ENCODE peak calls at places on chromosomes 11 and 22, in eight cellular contexts. L, K, A, B, R, P, D and X are unnamed samples.

GRCh38 chr11:67436459-67437081 is 912 bp downstream of the PTPRCAP start:
- DNase-seq in L (peak; percentile 73), K (no peak), A (no peak), B (peak; percentile 65), R (peak; percentile 76), P (peak; percentile 59), D (no peak), X (no peak)

GRCh38 chr11:3155691-3156258 is 9.3 kb downstream of the OSBPL5 start:
- DNase-seq in L (no peak), K (no peak), A (peak; percentile 12), B (no peak), R (no peak), P (no peak), D (no peak), X (no peak)

GRCh38 chr11:117045196-117045595 is 53.0 kb downstream of the SIK3 start:
- DNase-seq in L (no peak), K (no peak), A (peak; percentile 17), B (no peak), R (peak; percentile 63), P (no peak), D (no peak), X (no peak)

GRCh38 chr11:111449158-111449557 is 63.0 kb downstream of the BTG4 start:
- DNase-seq in L (no peak), K (peak; percentile 37), A (no peak), B (no peak), R (no peak), P (no peak), D (no peak), X (no peak)

GRCh38 chr11:33391893-33392251 is 134.7 kb downstream of the HIPK3 start:
- DNase-seq in L (no peak), K (no peak), A (no peak), B (no peak), R (no peak), P (no peak), D (no peak), X (no peak)

GRCh38 chr22:29443452-29443851 is 5.1 kb downstream of the RFPL1 start:
- DNase-seq in L (no peak), K (no peak), A (no peak), B (no peak), R (no peak), P (no peak), D (no peak), X (no peak)

GRCh38 chr22:36671398-36671797 is 32.2 kb downstream of the CACNG2 start:
- DNase-seq in L (no peak), K (no peak), A (no peak), B (no peak), R (no peak), P (no peak), D (no peak), X (no peak)

GRCh38 chr11:91104237-91104636 is 881.4 kb upstream of the CHORDC1 start:
- DNase-seq in L (no peak), K (no peak), A (no peak), B (no peak), R (no peak), P (no peak), D (no peak), X (no peak)

GRCh38 chr11:96338910-96339703 is 3.9 kb downstream of the MAML2 start:
- DNase-seq in L (peak; percentile 66), K (peak; percentile 91), A (no peak), B (peak; percentile 43), R (peak; percentile 56), P (no peak), D (peak; percentile 74), X (no peak)

GRCh38 chr11:11105361-11105760 is 247.5 kb upstream of the ZBED5 start:
- DNase-seq in L (no peak), K (no peak), A (no peak), B (no peak), R (no peak), P (no peak), D (no peak), X (no peak)

GRCh38 chr11:116837231-116838091 is at the start of gene APOA1:
- DNase-seq in L (no peak), K (no peak), A (peak; percentile 33), B (no peak), R (no peak), P (no peak), D (no peak), X (no peak)

GRCh38 chr11:61974766-61975631 is 7.6 kb upstream of the FTH1 start:
- DNase-seq in L (no peak), K (no peak), A (no peak), B (no peak), R (peak; percentile 74), P (no peak), D (no peak), X (peak; percentile 33)

GRCh38 chr11:73249304-73249703 is 22.8 kb upstream of the P2RY6 start:
- DNase-seq in L (peak; percentile 24), K (peak; percentile 86), A (no peak), B (no peak), R (peak; percentile 27), P (no peak), D (no peak), X (no peak)

GRCh38 chr22:22890085-22890484 is 2.5 kb downstream of the IGLL5 start:
- DNase-seq in L (no peak), K (no peak), A (no peak), B (no peak), R (no peak), P (no peak), D (no peak), X (no peak)

GRCh38 chr22:50481440-50482106 is at the start of gene ADM2:
- DNase-seq in L (no peak), K (peak; percentile 56), A (peak; percentile 80), B (peak; percentile 69), R (no peak), P (peak; percentile 60), D (no peak), X (peak; percentile 65)

GRCh38 chr11:2800655-2801531 is 84.7 kb downstream of the CDKN1C start:
- DNase-seq in L (no peak), K (no peak), A (no peak), B (peak; percentile 11), R (peak; percentile 21), P (no peak), D (no peak), X (peak; percentile 12)

GRCh38 chr11:65127473-65128181 is 5.5 kb downstream of the MRPL49 start:
- DNase-seq in L (no peak), K (no peak), A (no peak), B (no peak), R (peak; percentile 19), P (no peak), D (no peak), X (no peak)

GRCh38 chr22:20056161-20056560 is 23.9 kb upstream of the DGCR8 start:
- DNase-seq in L (no peak), K (no peak), A (no peak), B (no peak), R (no peak), P (no peak), D (no peak), X (no peak)

GRCh38 chr22:37896181-37896592 is 9.9 kb upstream of the MICALL1 start:
- DNase-seq in L (no peak), K (peak; percentile 59), A (no peak), B (no peak), R (peak; percentile 50), P (no peak), D (no peak), X (no peak)

GRCh38 chr22:36546932-36547331 is 18.0 kb upstream of the EIF3D start:
- DNase-seq in L (no peak), K (no peak), A (no peak), B (no peak), R (no peak), P (no peak), D (no peak), X (no peak)

GRCh38 chr11:78045851-78046485 is 17.7 kb upstream of the THRSP start:
- DNase-seq in L (peak; percentile 75), K (peak; percentile 89), A (peak; percentile 89), B (peak; percentile 81), R (peak; percentile 61), P (peak; percentile 70), D (peak; percentile 85), X (peak; percentile 97)

GRCh38 chr22:33542722-33543121 is 377.6 kb downstream of the LARGE1 start:
- DNase-seq in L (no peak), K (no peak), A (no peak), B (no peak), R (no peak), P (no peak), D (no peak), X (no peak)

GRCh38 chr22:42990131-42990838 is 24.7 kb downstream of the PACSIN2 start:
- DNase-seq in L (no peak), K (no peak), A (no peak), B (no peak), R (peak; percentile 45), P (no peak), D (no peak), X (no peak)

GRCh38 chr11:7143908-7144307 is 55.1 kb downstream of the RBMXL2 start:
- DNase-seq in L (peak; percentile 54), K (no peak), A (no peak), B (no peak), R (no peak), P (no peak), D (no peak), X (no peak)

GRCh38 chr11:73242291-73243092 is 24.4 kb downstream of the P2RY2 start:
- DNase-seq in L (peak; percentile 83), K (peak; percentile 83), A (peak; percentile 90), B (peak; percentile 65), R (peak; percentile 64), P (peak; percentile 69), D (peak; percentile 70), X (peak; percentile 90)

GRCh38 chr11:76462317-76462716 is 17.5 kb downstream of the EMSY start:
- DNase-seq in L (no peak), K (no peak), A (no peak), B (no peak), R (no peak), P (no peak), D (no peak), X (no peak)